ENCODE peak calls at places on chromosomes 4 and X, in ten cellular contexts. One of them, this sample, is unnamed.

GRCh38 chrX:13005671-13006473 is 31.0 kb downstream of the TMSB4X start:
- DNase-seq in progenitor cell of endocrine pancreas: no peak
- DNase-seq in BJ: no peak
- DNase-seq in GM13977: peak
- DNase-seq in activated CD8-positive, alpha-beta T cell treated with anti-CD3 and anti-CD28 coated beads for 36 hours: peak
- DNase-seq in astrocyte of the spinal cord: peak
- DNase-seq in WERI-Rb-1: no peak
- DNase-seq in cardiac fibroblast: peak
- DNase-seq in foreskin fibroblast: no peak
- DNase-seq in HCT116: no peak
- DNase-seq in this sample: peak

GRCh38 chr4:158822348-158822747 is 53.5 kb downstream of the FNIP2 start:
- DNase-seq in progenitor cell of endocrine pancreas: no peak
- DNase-seq in BJ: no peak
- DNase-seq in GM13977: no peak
- DNase-seq in activated CD8-positive, alpha-beta T cell treated with anti-CD3 and anti-CD28 coated beads for 36 hours: no peak
- DNase-seq in astrocyte of the spinal cord: no peak
- DNase-seq in WERI-Rb-1: no peak
- DNase-seq in cardiac fibroblast: no peak
- DNase-seq in foreskin fibroblast: no peak
- DNase-seq in HCT116: no peak
- DNase-seq in this sample: no peak

GRCh38 chrX:131704136-131704695 is 160.3 kb downstream of the OR13H1 start:
- DNase-seq in progenitor cell of endocrine pancreas: no peak
- DNase-seq in BJ: no peak
- DNase-seq in GM13977: peak
- DNase-seq in activated CD8-positive, alpha-beta T cell treated with anti-CD3 and anti-CD28 coated beads for 36 hours: no peak
- DNase-seq in astrocyte of the spinal cord: peak
- DNase-seq in WERI-Rb-1: peak
- DNase-seq in cardiac fibroblast: no peak
- DNase-seq in foreskin fibroblast: no peak
- DNase-seq in HCT116: no peak
- DNase-seq in this sample: no peak

GRCh38 chr4:38668203-38668602 is 4.2 kb downstream of the KLF3 start:
- DNase-seq in progenitor cell of endocrine pancreas: no peak
- DNase-seq in BJ: no peak
- DNase-seq in GM13977: no peak
- DNase-seq in activated CD8-positive, alpha-beta T cell treated with anti-CD3 and anti-CD28 coated beads for 36 hours: no peak
- DNase-seq in astrocyte of the spinal cord: no peak
- DNase-seq in WERI-Rb-1: no peak
- DNase-seq in cardiac fibroblast: no peak
- DNase-seq in foreskin fibroblast: no peak
- DNase-seq in HCT116: no peak
- DNase-seq in this sample: no peak

GRCh38 chrX:22963186-22963585 is 36.6 kb upstream of the DDX53 start:
- DNase-seq in progenitor cell of endocrine pancreas: no peak
- DNase-seq in BJ: no peak
- DNase-seq in GM13977: no peak
- DNase-seq in activated CD8-positive, alpha-beta T cell treated with anti-CD3 and anti-CD28 coated beads for 36 hours: no peak
- DNase-seq in astrocyte of the spinal cord: no peak
- DNase-seq in WERI-Rb-1: no peak
- DNase-seq in cardiac fibroblast: no peak
- DNase-seq in foreskin fibroblast: no peak
- DNase-seq in HCT116: no peak
- DNase-seq in this sample: no peak

GRCh38 chr4:10108391-10108790 is 8.2 kb downstream of the WDR1 start:
- DNase-seq in progenitor cell of endocrine pancreas: no peak
- DNase-seq in BJ: no peak
- DNase-seq in GM13977: no peak
- DNase-seq in activated CD8-positive, alpha-beta T cell treated with anti-CD3 and anti-CD28 coated beads for 36 hours: no peak
- DNase-seq in astrocyte of the spinal cord: no peak
- DNase-seq in WERI-Rb-1: no peak
- DNase-seq in cardiac fibroblast: no peak
- DNase-seq in foreskin fibroblast: no peak
- DNase-seq in HCT116: no peak
- DNase-seq in this sample: no peak

GRCh38 chrX:22041931-22042530 is 9.9 kb downstream of the PHEX start:
- DNase-seq in progenitor cell of endocrine pancreas: no peak
- DNase-seq in BJ: no peak
- DNase-seq in GM13977: no peak
- DNase-seq in activated CD8-positive, alpha-beta T cell treated with anti-CD3 and anti-CD28 coated beads for 36 hours: peak
- DNase-seq in astrocyte of the spinal cord: no peak
- DNase-seq in WERI-Rb-1: no peak
- DNase-seq in cardiac fibroblast: no peak
- DNase-seq in foreskin fibroblast: no peak
- DNase-seq in HCT116: no peak
- DNase-seq in this sample: no peak

GRCh38 chr4:76951333-76952033 is 1.9 kb downstream of the SEPTIN11 start:
- DNase-seq in progenitor cell of endocrine pancreas: no peak
- DNase-seq in BJ: no peak
- DNase-seq in GM13977: no peak
- DNase-seq in activated CD8-positive, alpha-beta T cell treated with anti-CD3 and anti-CD28 coated beads for 36 hours: no peak
- DNase-seq in astrocyte of the spinal cord: no peak
- DNase-seq in WERI-Rb-1: peak
- DNase-seq in cardiac fibroblast: peak
- DNase-seq in foreskin fibroblast: no peak
- DNase-seq in HCT116: no peak
- DNase-seq in this sample: no peak

GRCh38 chrX:150933945-150934350 is 35.5 kb upstream of the CD99L2 start:
- DNase-seq in progenitor cell of endocrine pancreas: no peak
- DNase-seq in BJ: peak
- DNase-seq in GM13977: no peak
- DNase-seq in activated CD8-positive, alpha-beta T cell treated with anti-CD3 and anti-CD28 coated beads for 36 hours: no peak
- DNase-seq in astrocyte of the spinal cord: no peak
- DNase-seq in WERI-Rb-1: no peak
- DNase-seq in cardiac fibroblast: no peak
- DNase-seq in foreskin fibroblast: no peak
- DNase-seq in HCT116: no peak
- DNase-seq in this sample: no peak

GRCh38 chr4:4735136-4735754 is 124.2 kb upstream of the MSX1 start:
- DNase-seq in progenitor cell of endocrine pancreas: no peak
- DNase-seq in BJ: no peak
- DNase-seq in GM13977: no peak
- DNase-seq in activated CD8-positive, alpha-beta T cell treated with anti-CD3 and anti-CD28 coated beads for 36 hours: no peak
- DNase-seq in astrocyte of the spinal cord: no peak
- DNase-seq in WERI-Rb-1: no peak
- DNase-seq in cardiac fibroblast: no peak
- DNase-seq in foreskin fibroblast: no peak
- DNase-seq in HCT116: no peak
- DNase-seq in this sample: no peak

GRCh38 chrX:41737065-41737464 is 13.1 kb downstream of the GPR82 start:
- DNase-seq in progenitor cell of endocrine pancreas: no peak
- DNase-seq in BJ: no peak
- DNase-seq in GM13977: no peak
- DNase-seq in activated CD8-positive, alpha-beta T cell treated with anti-CD3 and anti-CD28 coated beads for 36 hours: peak
- DNase-seq in astrocyte of the spinal cord: no peak
- DNase-seq in WERI-Rb-1: no peak
- DNase-seq in cardiac fibroblast: no peak
- DNase-seq in foreskin fibroblast: no peak
- DNase-seq in HCT116: no peak
- DNase-seq in this sample: no peak

GRCh38 chrX:27598312-27598711 is 8.2 kb downstream of the DCAF8L2 start:
- DNase-seq in progenitor cell of endocrine pancreas: no peak
- DNase-seq in BJ: no peak
- DNase-seq in GM13977: no peak
- DNase-seq in activated CD8-positive, alpha-beta T cell treated with anti-CD3 and anti-CD28 coated beads for 36 hours: no peak
- DNase-seq in astrocyte of the spinal cord: no peak
- DNase-seq in WERI-Rb-1: no peak
- DNase-seq in cardiac fibroblast: peak
- DNase-seq in foreskin fibroblast: no peak
- DNase-seq in HCT116: no peak
- DNase-seq in this sample: no peak

GRCh38 chrX:85630901-85631300 is 251.4 kb upstream of the POF1B start:
- DNase-seq in progenitor cell of endocrine pancreas: no peak
- DNase-seq in BJ: no peak
- DNase-seq in GM13977: no peak
- DNase-seq in activated CD8-positive, alpha-beta T cell treated with anti-CD3 and anti-CD28 coated beads for 36 hours: no peak
- DNase-seq in astrocyte of the spinal cord: no peak
- DNase-seq in WERI-Rb-1: no peak
- DNase-seq in cardiac fibroblast: no peak
- DNase-seq in foreskin fibroblast: no peak
- DNase-seq in HCT116: no peak
- DNase-seq in this sample: no peak

GRCh38 chr4:83629945-83630684 is 94.2 kb downstream of the GPAT3 start:
- DNase-seq in progenitor cell of endocrine pancreas: no peak
- DNase-seq in BJ: no peak
- DNase-seq in GM13977: no peak
- DNase-seq in activated CD8-positive, alpha-beta T cell treated with anti-CD3 and anti-CD28 coated beads for 36 hours: no peak
- DNase-seq in astrocyte of the spinal cord: peak
- DNase-seq in WERI-Rb-1: no peak
- DNase-seq in cardiac fibroblast: peak
- DNase-seq in foreskin fibroblast: peak
- DNase-seq in HCT116: no peak
- DNase-seq in this sample: no peak

GRCh38 chrX:17859609-17860178 is 1.4 kb downstream of the RAI2 start:
- DNase-seq in progenitor cell of endocrine pancreas: no peak
- DNase-seq in BJ: no peak
- DNase-seq in GM13977: no peak
- DNase-seq in activated CD8-positive, alpha-beta T cell treated with anti-CD3 and anti-CD28 coated beads for 36 hours: peak
- DNase-seq in astrocyte of the spinal cord: no peak
- DNase-seq in WERI-Rb-1: no peak
- DNase-seq in cardiac fibroblast: no peak
- DNase-seq in foreskin fibroblast: no peak
- DNase-seq in HCT116: no peak
- DNase-seq in this sample: no peak

GRCh38 chr4:114717432-114717831 is 118.8 kb downstream of the UGT8 start:
- DNase-seq in progenitor cell of endocrine pancreas: no peak
- DNase-seq in BJ: no peak
- DNase-seq in GM13977: no peak
- DNase-seq in activated CD8-positive, alpha-beta T cell treated with anti-CD3 and anti-CD28 coated beads for 36 hours: no peak
- DNase-seq in astrocyte of the spinal cord: no peak
- DNase-seq in WERI-Rb-1: no peak
- DNase-seq in cardiac fibroblast: no peak
- DNase-seq in foreskin fibroblast: no peak
- DNase-seq in HCT116: no peak
- DNase-seq in this sample: no peak

GRCh38 chr4:24974252-24974580 is 56.5 kb downstream of the LGI2 start:
- DNase-seq in progenitor cell of endocrine pancreas: no peak
- DNase-seq in BJ: no peak
- DNase-seq in GM13977: no peak
- DNase-seq in activated CD8-positive, alpha-beta T cell treated with anti-CD3 and anti-CD28 coated beads for 36 hours: no peak
- DNase-seq in astrocyte of the spinal cord: no peak
- DNase-seq in WERI-Rb-1: no peak
- DNase-seq in cardiac fibroblast: no peak
- DNase-seq in foreskin fibroblast: no peak
- DNase-seq in HCT116: no peak
- DNase-seq in this sample: no peak

GRCh38 chr4:125198916-125199315 is 115.8 kb upstream of the FAT4 start:
- DNase-seq in progenitor cell of endocrine pancreas: no peak
- DNase-seq in BJ: no peak
- DNase-seq in GM13977: no peak
- DNase-seq in activated CD8-positive, alpha-beta T cell treated with anti-CD3 and anti-CD28 coated beads for 36 hours: no peak
- DNase-seq in astrocyte of the spinal cord: no peak
- DNase-seq in WERI-Rb-1: no peak
- DNase-seq in cardiac fibroblast: peak
- DNase-seq in foreskin fibroblast: peak
- DNase-seq in HCT116: no peak
- DNase-seq in this sample: no peak

GRCh38 chr4:6749340-6750171 is 33.0 kb upstream of the KIAA0232 start:
- DNase-seq in progenitor cell of endocrine pancreas: no peak
- DNase-seq in BJ: no peak
- DNase-seq in GM13977: no peak
- DNase-seq in activated CD8-positive, alpha-beta T cell treated with anti-CD3 and anti-CD28 coated beads for 36 hours: no peak
- DNase-seq in astrocyte of the spinal cord: peak
- DNase-seq in WERI-Rb-1: no peak
- DNase-seq in cardiac fibroblast: peak
- DNase-seq in foreskin fibroblast: peak
- DNase-seq in HCT116: peak
- DNase-seq in this sample: no peak
- TF ChIP-seq CTCF in progenitor cell of endocrine pancreas: no peak
- TF ChIP-seq CTCF in BJ: no peak
- TF ChIP-seq CTCF in GM13977: no peak
- TF ChIP-seq CTCF in activated CD8-positive, alpha-beta T cell treated with anti-CD3 and anti-CD28 coated beads for 36 hours: no peak
- TF ChIP-seq CTCF in astrocyte of the spinal cord: no peak
- TF ChIP-seq CTCF in WERI-Rb-1: no peak
- TF ChIP-seq CTCF in cardiac fibroblast: no peak
- TF ChIP-seq CTCF in foreskin fibroblast: no peak
- TF ChIP-seq CTCF in HCT116: no peak
- TF ChIP-seq CTCF in this sample: no peak

GRCh38 chrX:11663875-11664210 is 1.9 kb downstream of the ARHGAP6 start:
- DNase-seq in progenitor cell of endocrine pancreas: no peak
- DNase-seq in BJ: no peak
- DNase-seq in GM13977: no peak
- DNase-seq in activated CD8-positive, alpha-beta T cell treated with anti-CD3 and anti-CD28 coated beads for 36 hours: no peak
- DNase-seq in astrocyte of the spinal cord: no peak
- DNase-seq in WERI-Rb-1: no peak
- DNase-seq in cardiac fibroblast: no peak
- DNase-seq in foreskin fibroblast: no peak
- DNase-seq in HCT116: no peak
- DNase-seq in this sample: no peak
- TF ChIP-seq CTCF in progenitor cell of endocrine pancreas: no peak
- TF ChIP-seq CTCF in BJ: no peak
- TF ChIP-seq CTCF in GM13977: peak
- TF ChIP-seq CTCF in activated CD8-positive, alpha-beta T cell treated with anti-CD3 and anti-CD28 coated beads for 36 hours: no peak
- TF ChIP-seq CTCF in astrocyte of the spinal cord: no peak
- TF ChIP-seq CTCF in WERI-Rb-1: no peak
- TF ChIP-seq CTCF in cardiac fibroblast: no peak
- TF ChIP-seq CTCF in foreskin fibroblast: no peak
- TF ChIP-seq CTCF in HCT116: no peak
- TF ChIP-seq CTCF in this sample: no peak

GRCh38 chrX:5916945-5917344 is 311.7 kb downstream of the NLGN4X start:
- DNase-seq in progenitor cell of endocrine pancreas: no peak
- DNase-seq in BJ: no peak
- DNase-seq in GM13977: no peak
- DNase-seq in activated CD8-positive, alpha-beta T cell treated with anti-CD3 and anti-CD28 coated beads for 36 hours: peak
- DNase-seq in astrocyte of the spinal cord: no peak
- DNase-seq in WERI-Rb-1: peak
- DNase-seq in cardiac fibroblast: no peak
- DNase-seq in foreskin fibroblast: no peak
- DNase-seq in HCT116: no peak
- DNase-seq in this sample: no peak
- TF ChIP-seq CTCF in progenitor cell of endocrine pancreas: no peak
- TF ChIP-seq CTCF in BJ: no peak
- TF ChIP-seq CTCF in GM13977: peak
- TF ChIP-seq CTCF in activated CD8-positive, alpha-beta T cell treated with anti-CD3 and anti-CD28 coated beads for 36 hours: no peak
- TF ChIP-seq CTCF in astrocyte of the spinal cord: no peak
- TF ChIP-seq CTCF in WERI-Rb-1: no peak
- TF ChIP-seq CTCF in cardiac fibroblast: no peak
- TF ChIP-seq CTCF in foreskin fibroblast: no peak
- TF ChIP-seq CTCF in HCT116: no peak
- TF ChIP-seq CTCF in this sample: no peak

GRCh38 chr4:36235306-36235705 is 9.0 kb downstream of the ARAP2 start:
- DNase-seq in progenitor cell of endocrine pancreas: no peak
- DNase-seq in BJ: no peak
- DNase-seq in GM13977: no peak
- DNase-seq in activated CD8-positive, alpha-beta T cell treated with anti-CD3 and anti-CD28 coated beads for 36 hours: no peak
- DNase-seq in astrocyte of the spinal cord: no peak
- DNase-seq in WERI-Rb-1: no peak
- DNase-seq in cardiac fibroblast: no peak
- DNase-seq in foreskin fibroblast: no peak
- DNase-seq in HCT116: no peak
- DNase-seq in this sample: no peak
- TF ChIP-seq CTCF in progenitor cell of endocrine pancreas: no peak
- TF ChIP-seq CTCF in BJ: no peak
- TF ChIP-seq CTCF in GM13977: no peak
- TF ChIP-seq CTCF in activated CD8-positive, alpha-beta T cell treated with anti-CD3 and anti-CD28 coated beads for 36 hours: no peak
- TF ChIP-seq CTCF in astrocyte of the spinal cord: no peak
- TF ChIP-seq CTCF in WERI-Rb-1: peak
- TF ChIP-seq CTCF in cardiac fibroblast: no peak
- TF ChIP-seq CTCF in foreskin fibroblast: no peak
- TF ChIP-seq CTCF in HCT116: no peak
- TF ChIP-seq CTCF in this sample: no peak

GRCh38 chrX:137432609-137433008 is 133.3 kb upstream of the ZIC3 start:
- DNase-seq in progenitor cell of endocrine pancreas: no peak
- DNase-seq in BJ: no peak
- DNase-seq in GM13977: peak
- DNase-seq in activated CD8-positive, alpha-beta T cell treated with anti-CD3 and anti-CD28 coated beads for 36 hours: peak
- DNase-seq in astrocyte of the spinal cord: peak
- DNase-seq in WERI-Rb-1: no peak
- DNase-seq in cardiac fibroblast: no peak
- DNase-seq in foreskin fibroblast: no peak
- DNase-seq in HCT116: no peak
- DNase-seq in this sample: peak
- TF ChIP-seq CTCF in progenitor cell of endocrine pancreas: peak
- TF ChIP-seq CTCF in BJ: no peak
- TF ChIP-seq CTCF in GM13977: peak
- TF ChIP-seq CTCF in activated CD8-positive, alpha-beta T cell treated with anti-CD3 and anti-CD28 coated beads for 36 hours: peak
- TF ChIP-seq CTCF in astrocyte of the spinal cord: peak
- TF ChIP-seq CTCF in WERI-Rb-1: peak
- TF ChIP-seq CTCF in cardiac fibroblast: peak
- TF ChIP-seq CTCF in foreskin fibroblast: no peak
- TF ChIP-seq CTCF in HCT116: no peak
- TF ChIP-seq CTCF in this sample: peak

This sample was measured in GM20000.